ENCODE peak calls at places on chromosome 7, in six cellular contexts. Q, S, D, K, Z and L are unnamed samples.

GRCh38 chr7:415646-416525 is 103.8 kb downstream of the PDGFA start:
- DNase-seq in Z (peak), Q (no peak), K (no peak), S (no peak), D (no peak), L (no peak)

GRCh38 chr7:138226001-138226476 is 149.8 kb downstream of the AKR1D1 start:
- DNase-seq in S (no peak), D (no peak), Z (no peak), Q (no peak), K (peak), L (peak)

GRCh38 chr7:124992881-124993562 is 63.4 kb upstream of the POT1 start:
- DNase-seq in D (peak), S (no peak), Q (no peak), Z (no peak), K (peak), L (peak)

GRCh38 chr7:73992104-73992562 is 35.8 kb upstream of the ELN start:
- DNase-seq in K (no peak), S (no peak), D (peak), Z (peak), Q (no peak), L (peak)

GRCh38 chr7:76129836-76130235 is 71.9 kb upstream of the SRRM3 start:
- DNase-seq in D (no peak), S (no peak), K (no peak), Q (no peak), Z (no peak), L (no peak)

GRCh38 chr7:158094046-158094445 is 493.6 kb downstream of the PTPRN2 start:
- DNase-seq in K (no peak), D (peak), Z (no peak), Q (no peak), S (no peak), L (no peak)

GRCh38 chr7:7565746-7566650 is 686 bp upstream of the MIOS start:
- DNase-seq in K (no peak), Z (peak), D (peak), Q (no peak), S (no peak), L (no peak)

GRCh38 chr7:20132596-20132995 is 84.6 kb downstream of the MACC1 start:
- DNase-seq in Z (no peak), D (no peak), K (peak), Q (no peak), S (no peak), L (peak)

GRCh38 chr7:15832996-15833395 is 146.5 kb upstream of the MEOX2 start:
- DNase-seq in Z (no peak), D (no peak), Q (peak), S (no peak), K (peak), L (no peak)

GRCh38 chr7:30879139-30880089 is 32.2 kb upstream of the AQP1 start:
- DNase-seq in Z (no peak), D (no peak), K (no peak), S (no peak), Q (no peak), L (no peak)

GRCh38 chr7:21338728-21339164 is 89.1 kb upstream of the SP4 start:
- DNase-seq in Z (no peak), D (no peak), S (peak), Q (no peak), K (no peak), L (no peak)

GRCh38 chr7:134742688-134743350 is 36.6 kb upstream of the CALD1 start:
- DNase-seq in K (no peak), Q (no peak), D (no peak), S (no peak), Z (peak), L (peak)

GRCh38 chr7:148478551-148478950 is 112.0 kb upstream of the C7orf33 start:
- DNase-seq in S (no peak), Z (no peak), K (no peak), Q (no peak), D (no peak), L (no peak)

GRCh38 chr7:47411281-47411869 is 170.5 kb downstream of the TNS3 start:
- DNase-seq in Z (no peak), K (no peak), S (no peak), D (no peak), Q (no peak), L (no peak)

GRCh38 chr7:55420535-55420934 is 55.4 kb downstream of the LANCL2 start:
- DNase-seq in K (peak), Z (no peak), Q (no peak), S (no peak), D (no peak), L (peak)

GRCh38 chr7:19747740-19748339 is 25.6 kb downstream of the TMEM196 start:
- DNase-seq in K (peak), S (no peak), Q (peak), D (no peak), Z (no peak), L (peak)